ENCODE peak calls at places on chromosome 2, in six cellular contexts. X, B, R, D, N and T are unnamed samples.

GRCh38 chr2:174595904-174596397 is 1.7 kb downstream of the WIPF1 start:
- DNase-seq in D (no peak), N (no peak), X (no peak), R (no peak), B (no peak), T (no peak)

GRCh38 chr2:149029312-149029965 is 9.1 kb upstream of the LYPD6B start:
- DNase-seq in R (no peak), D (no peak), X (no peak), N (no peak), B (no peak), T (no peak)

GRCh38 chr2:74416721-74417120 is 4.7 kb downstream of the C2orf81 start:
- DNase-seq in R (no peak), X (no peak), D (peak; percentile 55), N (no peak), B (peak; percentile 47), T (no peak)

GRCh38 chr2:172962824-172963223 is 112.8 kb upstream of the MAP3K20 start:
- DNase-seq in N (no peak), D (no peak), R (no peak), B (no peak), X (no peak), T (no peak)

GRCh38 chr2:85888020-85888744 is 608 bp downstream of the ST3GAL5 start:
- DNase-seq in X (no peak), N (peak; percentile 29), R (no peak), B (peak; percentile 46), D (no peak), T (no peak)

GRCh38 chr2:217166241-217166640 is 306.4 kb upstream of the TNP1 start:
- DNase-seq in R (no peak), X (peak; percentile 15), D (peak; percentile 21), B (peak; percentile 30), N (no peak), T (no peak)

GRCh38 chr2:8252997-8253694 is 428.7 kb upstream of the ID2 start:
- DNase-seq in D (no peak), B (no peak), R (no peak), N (no peak), X (peak; percentile 48), T (no peak)

GRCh38 chr2:25301453-25302352 is 40.0 kb downstream of the DNMT3A start:
- DNase-seq in R (no peak), D (no peak), B (no peak), X (peak; percentile 95), N (peak; percentile 34), T (no peak)

GRCh38 chr2:55229221-55229620 is 2.9 kb downstream of the CLHC1 start:
- DNase-seq in X (no peak), R (no peak), N (no peak), B (no peak), D (no peak), T (no peak)

GRCh38 chr2:101776172-101777043 is 78.9 kb downstream of the MAP4K4 start:
- DNase-seq in N (no peak), D (peak; percentile 53), B (no peak), R (no peak), X (no peak), T (no peak)

GRCh38 chr2:226609361-226609760 is 190.3 kb downstream of the IRS1 start:
- DNase-seq in N (no peak), D (no peak), R (no peak), X (no peak), B (no peak), T (no peak)

GRCh38 chr2:203574824-203575223 is 39.7 kb upstream of the RAPH1 start:
- DNase-seq in N (no peak), R (no peak), X (no peak), B (no peak), D (no peak), T (no peak)

GRCh38 chr2:34103437-34103836 is 504.3 kb upstream of the FAM98A start:
- DNase-seq in D (no peak), N (no peak), B (no peak), R (no peak), X (no peak), T (no peak)

GRCh38 chr2:224038049-224038829 is 847 bp downstream of the SERPINE2 start:
- DNase-seq in D (no peak), R (peak; percentile 63), X (no peak), B (no peak), N (peak; percentile 15), T (no peak)

GRCh38 chr2:40859617-40860016 is 407.7 kb upstream of the SLC8A1 start:
- DNase-seq in R (no peak), N (no peak), X (no peak), B (no peak), D (no peak), T (no peak)

GRCh38 chr2:215241791-215242305 is 70.0 kb upstream of the ATIC start:
- DNase-seq in B (no peak), D (no peak), X (no peak), N (no peak), R (no peak), T (no peak)

GRCh38 chr2:180985771-180986395 is 5.5 kb downstream of the UBE2E3 start:
- DNase-seq in X (no peak), R (no peak), D (no peak), N (no peak), B (no peak), T (no peak)

GRCh38 chr2:166074430-166074829 is 53.4 kb downstream of the SCN1A start:
- DNase-seq in B (peak; percentile 16), D (no peak), R (no peak), N (no peak), X (no peak), T (no peak)

GRCh38 chr2:53252115-53252514 is 515.5 kb upstream of the CHAC2 start:
- DNase-seq in D (no peak), X (no peak), B (no peak), N (no peak), R (no peak), T (no peak)

GRCh38 chr2:235492850-235493344 is 946 bp upstream of the AGAP1 start:
- DNase-seq in X (no peak), N (no peak), R (peak; percentile 59), D (no peak), B (no peak), T (no peak)

GRCh38 chr2:101858246-101858645 is 133.5 kb upstream of the IL1R2 start:
- DNase-seq in N (no peak), D (no peak), B (no peak), X (no peak), R (no peak), T (no peak)

GRCh38 chr2:120818441-120818920 is 82.8 kb downstream of the GLI2 start:
- DNase-seq in D (no peak), N (peak; percentile 53), B (no peak), R (peak; percentile 78), X (no peak), T (no peak)
- TF ChIP-seq EP300 in D (no peak), N (no peak), B (no peak), R (no peak), X (no peak), T (no peak)

GRCh38 chr2:18475884-18476283 is 84.6 kb downstream of the RDH14 start:
- DNase-seq in N (no peak), B (no peak), D (no peak), X (no peak), R (no peak), T (no peak)

GRCh38 chr2:18473241-18473841 is 87.1 kb downstream of the RDH14 start:
- DNase-seq in B (no peak), D (peak; percentile 35), R (peak; percentile 11), X (no peak), N (no peak), T (no peak)

GRCh38 chr2:18476484-18476883 is 84.0 kb downstream of the RDH14 start:
- DNase-seq in N (no peak), B (no peak), D (no peak), X (no peak), R (no peak), T (no peak)

GRCh38 chr2:18477333-18477732 is 83.1 kb downstream of the RDH14 start:
- DNase-seq in N (no peak), B (no peak), R (no peak), D (no peak), X (no peak), T (no peak)

GRCh38 chr2:18474690-18475089 is 85.8 kb downstream of the RDH14 start:
- DNase-seq in N (no peak), R (no peak), X (no peak), B (no peak), D (no peak), T (no peak)
- H3K27ac ChIP-seq in N (peak overlapping the region; percentile 4), R (no peak overlapping the region), X (no peak overlapping the region), B (no peak overlapping the region), D (no peak overlapping the region), T (no peak overlapping the region)

GRCh38 chr2:60861736-60862135 is 19.6 kb upstream of the REL start:
- DNase-seq in N (no peak), X (no peak), D (no peak), R (no peak), B (no peak), T (no peak)
- TF ChIP-seq EP300 in N (no peak), X (no peak), D (no peak), R (no peak), B (no peak), T (no peak)

GRCh38 chr2:28778392-28778791 is 26.8 kb downstream of the PPP1CB start:
- DNase-seq in D (no peak), N (no peak), X (no peak), R (no peak), B (no peak), T (no peak)
- H3K27ac ChIP-seq in D (no peak overlapping the region), N (no peak overlapping the region), X (no peak overlapping the region), R (no peak overlapping the region), B (no peak overlapping the region), T (no peak overlapping the region)

DNA sequence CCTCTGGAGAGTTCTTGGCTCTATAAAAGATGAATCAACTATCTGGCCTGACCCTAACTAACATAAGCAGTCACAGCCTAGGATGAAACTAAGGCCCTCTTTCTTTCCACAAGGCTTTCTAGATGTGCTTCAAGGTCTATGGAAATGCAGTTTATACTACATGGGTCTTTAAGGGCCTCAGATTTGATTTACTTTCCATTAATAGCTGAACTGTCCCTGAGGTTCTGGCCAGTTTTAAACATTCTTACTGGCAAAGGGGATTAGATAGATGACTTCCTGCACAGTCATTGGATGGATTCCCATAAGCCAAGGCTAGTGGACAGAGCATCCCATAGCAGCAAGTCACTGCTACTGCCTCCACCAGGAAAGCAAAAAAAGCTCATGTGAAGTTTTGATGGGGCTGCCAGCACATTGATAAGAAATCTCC is 38.1 kb upstream of the LCLAT1 start:
- DNase-seq in D (no peak), R (no peak), N (no peak), B (no peak), X (no peak), T (no peak)
- TF ChIP-seq EP300 in D (no peak), R (no peak), N (no peak), B (peak; percentile 52), X (no peak), T (no peak)

DNA sequence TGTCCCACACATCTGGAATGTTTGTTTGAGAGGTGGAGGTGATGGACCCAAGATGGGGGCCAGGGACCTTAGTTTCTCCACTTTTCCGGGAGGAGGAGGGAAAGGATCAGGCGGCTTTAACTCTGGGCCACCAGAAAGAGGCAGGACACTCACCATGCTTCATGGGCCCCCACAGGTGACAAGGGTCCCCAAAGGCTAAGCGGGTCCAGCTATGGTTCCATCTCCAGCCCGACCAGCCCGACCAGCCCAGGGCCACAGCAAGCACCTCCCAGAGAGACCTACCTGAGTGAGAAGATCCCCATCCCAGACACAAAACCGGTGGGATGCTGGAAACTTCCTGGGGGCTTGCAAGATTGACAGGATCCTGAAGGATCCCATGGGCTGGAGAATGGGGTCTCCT is 712 bp downstream of the SLC11A1 start:
- DNase-seq in B (no peak), X (no peak), N (no peak), R (no peak), D (no peak), T (no peak)
- H3K27ac ChIP-seq in B (no peak overlapping the region), X (no peak overlapping the region), N (no peak overlapping the region), R (no peak overlapping the region), D (no peak overlapping the region), T (no peak overlapping the region)